ENCODE peak calls at places on chromosomes 4 and X, in six cellular contexts. M is tibial artery; A is fibroblast of lung; H is IMR-90; N is uterus; I is CD4-positive, alpha-beta T cell. V is an unnamed sample.

GRCh38 chrX:101040197-101040596 is 11.7 kb downstream of the TRMT2B start:
- DNase-seq in M (no peak), A (no peak), H (peak; percentile 47), N (no peak), I (no peak), V (no peak)

GRCh38 chr4:5656415-5656814 is 51.9 kb downstream of the EVC2 start:
- DNase-seq in M (no peak), A (no peak), H (no peak), N (no peak), I (no peak), V (no peak)

GRCh38 chrX:22135171-22135711 is 103.1 kb downstream of the PHEX start:
- DNase-seq in M (no peak), A (peak; percentile 89), H (peak; percentile 45), N (no peak), I (no peak), V (peak; percentile 26)

GRCh38 chr4:146224331-146224966 is 10.1 kb downstream of the REELD1 start:
- DNase-seq in M (no peak), A (peak; percentile 28), H (peak; percentile 26), N (no peak), I (no peak), V (no peak)

GRCh38 chr4:99144070-99144469 is at the start of gene ADH4:
- DNase-seq in M (no peak), A (peak; percentile 23), H (peak; percentile 8), N (peak; percentile 20), I (no peak), V (no peak)

GRCh38 chr4:97867557-97868091 is 275.7 kb downstream of the STPG2 start:
- DNase-seq in M (no peak), A (no peak), H (no peak), N (no peak), I (no peak), V (no peak)

GRCh38 chr4:79575709-79576479 is 167.9 kb upstream of the GK2 start:
- DNase-seq in M (peak; percentile 43), A (peak; percentile 8), H (no peak), N (no peak), I (no peak), V (no peak)

GRCh38 chr4:177385576-177386320 is 56.5 kb downstream of the AGA start:
- DNase-seq in M (no peak), A (peak; percentile 23), H (peak; percentile 5), N (no peak), I (no peak), V (no peak)

GRCh38 chrX:39857780-39858179 is 240.0 kb downstream of the BCOR start:
- DNase-seq in M (no peak), A (no peak), H (no peak), N (no peak), I (no peak), V (no peak)

GRCh38 chr4:115315182-115315581 is 201.8 kb upstream of the NDST4 start:
- DNase-seq in M (no peak), A (no peak), H (no peak), N (no peak), I (no peak), V (no peak)

GRCh38 chr4:39061450-39061849 is 582 bp upstream of the KLHL5 start:
- DNase-seq in M (no peak), A (no peak), H (no peak), N (no peak), I (no peak), V (no peak)

GRCh38 chr4:1488357-1488756 is 82.1 kb upstream of the NKX1-1 start:
- DNase-seq in M (no peak), A (no peak), H (no peak), N (no peak), I (no peak), V (no peak)

GRCh38 chrX:55524487-55524886 is 34.8 kb upstream of the USP51 start:
- DNase-seq in M (no peak), A (peak; percentile 2), H (peak; percentile 3), N (no peak), I (no peak), V (no peak)

GRCh38 chrX:106927700-106928099 is 7.5 kb downstream of the CLDN2 start:
- DNase-seq in M (no peak), A (no peak), H (no peak), N (no peak), I (no peak), V (no peak)

GRCh38 chr4:1401409-1402020 is 4.7 kb downstream of the NKX1-1 start:
- DNase-seq in M (no peak), A (no peak), H (no peak), N (no peak), I (no peak), V (no peak)

GRCh38 chr4:137471895-137472294 is 60.4 kb downstream of the PCDH18 start:
- DNase-seq in M (no peak), A (peak; percentile 51), H (peak; percentile 46), N (no peak), I (no peak), V (peak; percentile 16)

GRCh38 chr4:108690738-108691137 is 40.3 kb downstream of the OSTC start:
- DNase-seq in M (no peak), A (peak; percentile 19), H (no peak), N (no peak), I (no peak), V (no peak)

GRCh38 chr4:80305466-80305865 is 30.1 kb upstream of the CFAP299 start:
- DNase-seq in M (no peak), A (no peak), H (peak; percentile 80), N (no peak), I (no peak), V (no peak)

GRCh38 chr4:186536285-186536684 is 19.1 kb downstream of the MTNR1A start:
- DNase-seq in M (no peak), A (no peak), H (no peak), N (no peak), I (no peak), V (no peak)

GRCh38 chrX:133838761-133839676 is 146.4 kb downstream of the GPC3 start:
- DNase-seq in M (no peak), A (peak; percentile 44), H (peak; percentile 28), N (no peak), I (peak; percentile 7), V (peak; percentile 13)

GRCh38 chr4:168723020-168723419 is 226.2 kb downstream of the PALLD start:
- DNase-seq in M (no peak), A (peak; percentile 76), H (peak; percentile 75), N (no peak), I (no peak), V (no peak)

GRCh38 chrX:153338836-153339235 is 4.9 kb downstream of the ZNF275 start:
- DNase-seq in M (no peak), A (no peak), H (no peak), N (no peak), I (no peak), V (no peak)

GRCh38 chr4:124948976-124949597 is 236.6 kb upstream of the ANKRD50 start:
- DNase-seq in M (no peak), A (peak; percentile 49), H (peak; percentile 65), N (no peak), I (no peak), V (no peak)

GRCh38 chrX:32873786-32874185 is 337.6 kb downstream of the DMD start:
- DNase-seq in M (no peak), A (no peak), H (no peak), N (no peak), I (no peak), V (no peak)

GRCh38 chr4:1035510-1035909 is 24.1 kb downstream of the FGFRL1 start:
- DNase-seq in M (no peak), A (no peak), H (no peak), N (no peak), I (no peak), V (no peak)

GRCh38 chrX:19544693-19545305 is 29.5 kb upstream of the MAP3K15 start:
- DNase-seq in M (peak; percentile 22), A (peak; percentile 63), H (peak; percentile 70), N (peak; percentile 41), I (peak; percentile 14), V (peak; percentile 52)

GRCh38 chrX:24020280-24020876 is 6.6 kb downstream of the KLHL15 start:
- DNase-seq in M (no peak), A (peak; percentile 9), H (peak; percentile 15), N (no peak), I (no peak), V (no peak)

GRCh38 chrX:20066968-20067708 is 49.6 kb downstream of the MAP7D2 start:
- DNase-seq in M (no peak), A (peak; percentile 59), H (peak; percentile 70), N (peak; percentile 24), I (peak; percentile 3), V (peak; percentile 24)

GRCh38 chrX:70030242-70030823 is 19.4 kb downstream of the AWAT2 start:
- DNase-seq in M (no peak), A (peak; percentile 56), H (peak; percentile 49), N (no peak), I (peak; percentile 20), V (peak; percentile 26)

DNA sequence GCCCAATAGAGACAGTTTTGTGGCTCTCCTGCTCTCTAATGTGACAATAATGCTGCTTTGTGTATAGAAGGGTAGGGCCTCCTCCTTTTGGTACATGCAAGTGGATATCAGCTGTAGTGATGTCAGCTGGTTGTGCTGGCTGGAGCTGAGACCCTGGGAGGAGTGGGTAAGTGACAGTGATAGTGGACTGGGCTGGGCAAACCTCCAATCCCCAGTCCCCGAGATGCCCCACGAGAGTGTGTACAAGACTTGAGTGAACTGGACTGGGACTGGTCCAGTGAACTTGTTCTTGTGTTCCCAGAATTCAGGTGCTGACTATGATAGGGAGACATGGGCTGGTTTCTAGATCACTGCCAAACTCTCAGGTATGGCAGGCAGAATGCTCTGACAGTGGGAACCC is 583.6 kb upstream of the PCDH10 start:
- DNase-seq in M (no peak), A (no peak), H (no peak), N (no peak), I (no peak), V (no peak)
- TF ChIP-seq CTCF in M (no peak), A (no peak), H (no peak), N (no peak), I (no peak), V (no peak)

DNA sequence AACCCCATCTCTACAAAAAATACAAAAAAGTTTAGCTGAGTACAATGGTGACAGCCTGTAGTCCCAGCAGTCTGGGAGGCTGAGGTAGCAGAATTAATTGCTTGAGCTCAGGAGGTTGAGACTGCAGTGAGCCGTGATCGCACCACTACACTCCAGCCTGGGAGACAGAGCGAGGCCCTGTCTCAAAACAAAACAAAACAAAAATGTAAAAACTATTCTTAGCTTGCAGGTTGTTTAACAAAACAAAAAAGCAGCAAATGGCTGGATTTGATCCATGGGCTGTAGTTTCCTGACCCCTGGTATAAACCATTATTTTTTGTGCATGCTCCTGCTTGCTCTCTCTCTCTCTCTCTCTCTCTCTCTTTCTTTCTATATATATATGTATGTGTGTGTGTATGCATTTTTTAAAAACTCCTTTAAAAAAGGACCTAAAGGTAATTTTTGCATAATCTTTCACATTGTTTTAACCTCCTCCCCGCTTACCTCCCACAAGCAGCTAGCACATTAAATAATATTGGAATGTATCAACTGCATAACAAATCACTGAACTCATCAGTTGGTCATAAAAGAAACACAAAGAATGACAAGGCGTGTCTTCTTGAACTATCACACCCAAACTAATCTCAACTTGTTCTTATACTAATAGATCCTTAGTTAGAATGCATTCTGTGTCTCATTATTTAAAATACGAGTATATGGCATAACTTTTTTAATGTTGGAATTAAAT is 4.8 kb downstream of the AREG start:
- DNase-seq in M (no peak), A (peak; percentile 36), H (peak; percentile 10), N (no peak), I (no peak), V (peak; percentile 58)
- H3K27ac ChIP-seq in M (no peak overlapping the region), A (no peak overlapping the region), H (no peak overlapping the region), N (no peak overlapping the region), I (no peak overlapping the region), V (peak overlapping the region; percentile 90)

GRCh38 chr4:71550220-71551190 is 211.7 kb downstream of the SLC4A4 start:
- DNase-seq in M (no peak), A (peak; percentile 72), H (peak; percentile 84), N (no peak), I (no peak), V (no peak)
- TF ChIP-seq CTCF in M (no peak), A (peak; percentile 41), H (peak; percentile 39), N (no peak), I (no peak), V (no peak)

GRCh38 chr4:105698607-105699006 is 9.9 kb downstream of the INTS12 start:
- DNase-seq in M (no peak), A (no peak), H (no peak), N (no peak), I (no peak), V (no peak)
- H3K27ac ChIP-seq in M (no peak overlapping the region), A (no peak overlapping the region), H (no peak overlapping the region), N (no peak overlapping the region), I (no peak overlapping the region), V (no peak overlapping the region)

V was measured in RWPE1.